ENCODE peak calls at places on chromosomes 4 and X, in ten cellular contexts. B, P, H, Y, M, L, J, C, G and F are unnamed samples.

GRCh38 chr4:11765849-11766453 is 337.3 kb upstream of the HS3ST1 start:
- DNase-seq in L (peak; percentile 27), Y (peak; percentile 50), B (no peak), P (no peak), C (peak; percentile 9), G (no peak), M (peak; percentile 33), H (no peak), J (peak; percentile 32), F (peak; percentile 5)

GRCh38 chr4:3783691-3784306 is 17.6 kb downstream of the ADRA2C start:
- DNase-seq in C (peak; percentile 11), H (no peak), P (no peak), B (peak; percentile 39), G (peak; percentile 78), J (no peak), L (no peak), M (no peak), Y (no peak), F (no peak)

GRCh38 chr4:10554694-10555093 is 97.5 kb upstream of the ZNF518B start:
- DNase-seq in M (peak; percentile 70), Y (peak; percentile 48), G (peak; percentile 57), L (peak; percentile 70), J (peak; percentile 40), P (peak; percentile 45), C (peak; percentile 69), H (peak; percentile 17), B (peak; percentile 33), F (peak; percentile 54)

GRCh38 chrX:107596651-107597050 is 31.7 kb upstream of the PRPS1 start:
- DNase-seq in B (no peak), C (no peak), Y (no peak), H (no peak), M (no peak), L (no peak), J (peak; percentile 14), G (no peak), P (no peak), F (no peak)

GRCh38 chr4:112189754-112190153 is 41.8 kb upstream of the AP1AR start:
- DNase-seq in L (no peak), Y (no peak), P (no peak), B (no peak), M (no peak), J (no peak), C (no peak), G (no peak), H (no peak), F (no peak)

GRCh38 chr4:183906736-183907651 is 1.9 kb downstream of the STOX2 start:
- DNase-seq in B (peak; percentile 5), C (no peak), H (no peak), J (no peak), Y (no peak), M (peak; percentile 48), L (peak; percentile 54), G (peak; percentile 69), P (no peak), F (no peak)

GRCh38 chr4:78417603-78418002 is 134.0 kb upstream of the ANXA3 start:
- DNase-seq in H (no peak), C (no peak), Y (peak; percentile 18), L (no peak), B (no peak), P (no peak), G (peak; percentile 54), M (no peak), J (no peak), F (no peak)

GRCh38 chrX:129932137-129932791 is 26.3 kb downstream of the UTP14A start:
- DNase-seq in H (peak; percentile 90), P (peak; percentile 64), J (peak; percentile 92), M (peak; percentile 74), C (peak; percentile 73), G (peak; percentile 85), L (peak; percentile 78), B (peak; percentile 84), Y (no peak), F (peak; percentile 58)

GRCh38 chr4:7204656-7205387 is 12.5 kb downstream of the SORCS2 start:
- DNase-seq in L (peak; percentile 11), M (no peak), J (no peak), B (no peak), G (no peak), C (no peak), Y (no peak), H (no peak), P (no peak), F (no peak)

GRCh38 chrX:124388562-124388961 is 42.2 kb downstream of the SH2D1A start:
- DNase-seq in B (peak; percentile 41), H (peak; percentile 19), P (peak; percentile 20), M (peak; percentile 32), J (peak; percentile 32), G (peak; percentile 53), L (peak; percentile 71), Y (peak; percentile 18), C (peak; percentile 39), F (peak; percentile 20)

GRCh38 chrX:125605145-125605544 is 285.5 kb downstream of the TEX13C start:
- DNase-seq in G (no peak), Y (no peak), L (no peak), M (no peak), B (no peak), H (no peak), C (no peak), J (no peak), P (no peak), F (no peak)

GRCh38 chr4:158678767-158679166 is 6.7 kb downstream of the ETFDH start:
- DNase-seq in J (no peak), G (no peak), H (no peak), L (no peak), B (no peak), C (no peak), Y (no peak), M (no peak), P (no peak), F (no peak)

GRCh38 chr4:124092101-124093057 is 620.2 kb downstream of the ANKRD50 start:
- DNase-seq in M (no peak), Y (no peak), B (no peak), P (no peak), G (no peak), L (no peak), J (no peak), C (no peak), H (no peak), F (no peak)

GRCh38 chr4:40515398-40516293 is 114.0 kb downstream of the RBM47 start:
- DNase-seq in Y (no peak), J (no peak), P (no peak), B (peak; percentile 57), L (no peak), M (no peak), H (no peak), C (no peak), G (no peak), F (peak; percentile 55)

GRCh38 chr4:93183589-93183988 is 645.0 kb upstream of the ATOH1 start:
- DNase-seq in H (no peak), L (no peak), G (no peak), B (no peak), Y (no peak), P (peak; percentile 32), M (no peak), J (peak; percentile 2), C (no peak), F (no peak)

GRCh38 chrX:1462596-1463251 is 10.0 kb upstream of the ASMTL start:
- DNase-seq in P (no peak), L (no peak), Y (no peak), J (peak; percentile 92), H (peak; percentile 13), G (peak; percentile 29), B (peak; percentile 51), M (no peak), C (peak; percentile 66), F (no peak)

GRCh38 chr4:173040200-173040599 is 128.4 kb upstream of the GALNT7 start:
- DNase-seq in P (peak; percentile 14), J (peak; percentile 15), M (no peak), B (no peak), C (no peak), Y (no peak), L (no peak), H (no peak), G (no peak), F (no peak)

GRCh38 chr4:76772498-76773106 is 125.3 kb downstream of the SOWAHB start:
- DNase-seq in J (peak; percentile 86), M (no peak), Y (no peak), L (no peak), B (peak; percentile 21), P (no peak), C (peak; percentile 76), G (no peak), H (no peak), F (no peak)

GRCh38 chr4:82562553-82562854 is 716 bp upstream of the TMEM150C start:
- DNase-seq in Y (no peak), P (no peak), B (no peak), J (no peak), H (no peak), L (no peak), G (no peak), C (no peak), M (no peak), F (no peak)

GRCh38 chr4:126939401-126939800 is 693.4 kb upstream of the INTU start:
- DNase-seq in L (no peak), G (no peak), Y (no peak), H (no peak), P (no peak), J (peak; percentile 91), B (peak; percentile 37), M (no peak), C (peak; percentile 50), F (no peak)

GRCh38 chr4:126779446-126780166 is 853.2 kb upstream of the INTU start:
- DNase-seq in L (no peak), G (no peak), J (no peak), Y (no peak), H (no peak), P (no peak), M (no peak), B (no peak), C (no peak), F (no peak)

GRCh38 chr4:14410469-14410868 is 591.8 kb upstream of the CPEB2 start:
- DNase-seq in H (no peak), J (no peak), Y (peak; percentile 8), G (no peak), C (no peak), M (no peak), P (no peak), L (no peak), B (no peak), F (no peak)

GRCh38 chr4:7392438-7393374 is 42.0 kb downstream of the PSAPL1 start:
- DNase-seq in H (peak; percentile 41), P (no peak), J (peak; percentile 88), Y (no peak), G (peak; percentile 61), M (no peak), B (peak; percentile 46), L (peak; percentile 33), C (peak; percentile 41), F (no peak)

GRCh38 chr4:3880595-3881120 is 114.5 kb downstream of the ADRA2C start:
- DNase-seq in J (peak; percentile 39), C (peak; percentile 39), P (peak; percentile 41), M (peak; percentile 73), Y (peak; percentile 84), B (peak; percentile 78), G (peak; percentile 93), H (peak; percentile 71), L (peak; percentile 58), F (peak; percentile 78)

GRCh38 chr4:169253087-169253675 is 17.6 kb downstream of the SH3RF1 start:
- DNase-seq in Y (no peak), G (no peak), P (no peak), J (peak; percentile 65), L (no peak), B (no peak), M (no peak), H (no peak), C (no peak), F (no peak)

GRCh38 chrX:21487832-21488231 is 113.6 kb downstream of the CNKSR2 start:
- DNase-seq in B (peak; percentile 11), J (peak; percentile 23), H (no peak), C (peak; percentile 5), Y (no peak), P (peak; percentile 83), G (no peak), L (no peak), M (no peak), F (no peak)

GRCh38 chr4:174828845-174829701 is at the start of gene GLRA3:
- DNase-seq in C (peak; percentile 54), M (peak; percentile 87), G (peak; percentile 95), H (peak; percentile 31), Y (peak; percentile 88), B (peak; percentile 67), J (peak; percentile 47), P (peak; percentile 92), L (peak; percentile 31), F (peak; percentile 50)

GRCh38 chrX:112846114-112846513 is 5.5 kb upstream of the AMOT start:
- DNase-seq in Y (no peak), H (no peak), B (no peak), J (no peak), G (no peak), M (no peak), P (no peak), L (no peak), C (no peak), F (no peak)